ENCODE peak calls at places on chromosomes 1 and 21, in five cellular contexts. One of them, this sample, is unnamed.

GRCh38 chr1:65830306-65830705 is 37.6 kb downstream of the PDE4B start:
- DNase-seq in NB4: no peak
- DNase-seq in cardiac muscle cell: no peak
- DNase-seq in K562: no peak
- DNase-seq in PC-3: no peak
- DNase-seq in this sample: no peak

GRCh38 chr1:36207339-36207738 is 16.9 kb upstream of the THRAP3 start:
- DNase-seq in NB4: no peak
- DNase-seq in cardiac muscle cell: no peak
- DNase-seq in K562: no peak
- DNase-seq in PC-3: peak
- DNase-seq in this sample: peak

GRCh38 chr1:38117444-38117887 is 70.9 kb upstream of the POU3F1 start:
- DNase-seq in NB4: no peak
- DNase-seq in cardiac muscle cell: no peak
- DNase-seq in K562: no peak
- DNase-seq in PC-3: no peak
- DNase-seq in this sample: no peak

GRCh38 chr21:29185172-29185571 is 54.7 kb downstream of the MAP3K7CL start:
- DNase-seq in NB4: no peak
- DNase-seq in cardiac muscle cell: no peak
- DNase-seq in K562: no peak
- DNase-seq in PC-3: no peak
- DNase-seq in this sample: no peak

GRCh38 chr1:25216123-25216522 is 16.2 kb downstream of the SYF2 start:
- DNase-seq in NB4: peak
- DNase-seq in cardiac muscle cell: no peak
- DNase-seq in K562: no peak
- DNase-seq in PC-3: no peak
- DNase-seq in this sample: no peak

GRCh38 chr1:172733815-172734214 is 74.9 kb downstream of the FASLG start:
- DNase-seq in NB4: peak
- DNase-seq in cardiac muscle cell: no peak
- DNase-seq in K562: no peak
- DNase-seq in PC-3: no peak
- DNase-seq in this sample: no peak

GRCh38 chr1:241235236-241235897 is 121.6 kb downstream of the RGS7 start:
- DNase-seq in NB4: no peak
- DNase-seq in cardiac muscle cell: no peak
- DNase-seq in K562: no peak
- DNase-seq in PC-3: no peak
- DNase-seq in this sample: no peak

GRCh38 chr1:156368889-156369684 is at the start of gene RHBG:
- DNase-seq in NB4: peak
- DNase-seq in cardiac muscle cell: peak
- DNase-seq in K562: peak
- DNase-seq in PC-3: peak
- DNase-seq in this sample: no peak

GRCh38 chr1:108685524-108685923 is 6.6 kb upstream of the PRPF38B start:
- DNase-seq in NB4: no peak
- DNase-seq in cardiac muscle cell: no peak
- DNase-seq in K562: no peak
- DNase-seq in PC-3: no peak
- DNase-seq in this sample: no peak

GRCh38 chr1:155286544-155286943 is 9.3 kb downstream of the HCN3 start:
- DNase-seq in NB4: no peak
- DNase-seq in cardiac muscle cell: no peak
- DNase-seq in K562: no peak
- DNase-seq in PC-3: no peak
- DNase-seq in this sample: no peak

GRCh38 chr1:28308750-28309149 is 20.1 kb upstream of the MED18 start:
- DNase-seq in NB4: no peak
- DNase-seq in cardiac muscle cell: no peak
- DNase-seq in K562: no peak
- DNase-seq in PC-3: no peak
- DNase-seq in this sample: no peak

GRCh38 chr1:54774820-54775498 is 10.6 kb upstream of the PARS2 start:
- DNase-seq in NB4: peak
- DNase-seq in cardiac muscle cell: peak
- DNase-seq in K562: peak
- DNase-seq in PC-3: peak
- DNase-seq in this sample: no peak

GRCh38 chr1:228416217-228416971 is at the start of gene TRIM17:
- DNase-seq in NB4: peak
- DNase-seq in cardiac muscle cell: peak
- DNase-seq in K562: peak
- DNase-seq in PC-3: no peak
- DNase-seq in this sample: no peak

GRCh38 chr1:206784471-206784903 is 12.2 kb upstream of the IL10 start:
- DNase-seq in NB4: no peak
- DNase-seq in cardiac muscle cell: no peak
- DNase-seq in K562: no peak
- DNase-seq in PC-3: no peak
- DNase-seq in this sample: no peak

GRCh38 chr1:230387296-230387695 is 38.8 kb downstream of the PGBD5 start:
- DNase-seq in NB4: no peak
- DNase-seq in cardiac muscle cell: no peak
- DNase-seq in K562: no peak
- DNase-seq in PC-3: no peak
- DNase-seq in this sample: no peak

GRCh38 chr1:180926164-180926981 is 13.7 kb downstream of the KIAA1614 start:
- DNase-seq in NB4: no peak
- DNase-seq in cardiac muscle cell: peak
- DNase-seq in K562: no peak
- DNase-seq in PC-3: no peak
- DNase-seq in this sample: no peak

GRCh38 chr1:6027591-6027990 is 18.1 kb upstream of the KCNAB2 start:
- DNase-seq in NB4: no peak
- DNase-seq in cardiac muscle cell: no peak
- DNase-seq in K562: no peak
- DNase-seq in PC-3: no peak
- DNase-seq in this sample: no peak

GRCh38 chr1:206050655-206051235 is 2.2 kb upstream of the RHEX start:
- DNase-seq in NB4: peak
- DNase-seq in cardiac muscle cell: no peak
- DNase-seq in K562: no peak
- DNase-seq in PC-3: peak
- DNase-seq in this sample: no peak

GRCh38 chr1:173409613-173410012 is 67.5 kb upstream of the PRDX6 start:
- DNase-seq in NB4: peak
- DNase-seq in cardiac muscle cell: no peak
- DNase-seq in K562: no peak
- DNase-seq in PC-3: peak
- DNase-seq in this sample: no peak

GRCh38 chr1:79501153-79501552 is 494.6 kb upstream of the ADGRL4 start:
- DNase-seq in NB4: no peak
- DNase-seq in cardiac muscle cell: no peak
- DNase-seq in K562: no peak
- DNase-seq in PC-3: no peak
- DNase-seq in this sample: no peak

GRCh38 chr1:110039641-110040040 is 5.2 kb downstream of the STRIP1 start:
- DNase-seq in NB4: no peak
- DNase-seq in cardiac muscle cell: no peak
- DNase-seq in K562: no peak
- DNase-seq in PC-3: no peak
- DNase-seq in this sample: no peak

GRCh38 chr1:65332821-65333220 is 23.5 kb downstream of the DNAJC6 start:
- DNase-seq in NB4: no peak
- DNase-seq in cardiac muscle cell: no peak
- DNase-seq in K562: no peak
- DNase-seq in PC-3: no peak
- DNase-seq in this sample: no peak

GRCh38 chr21:15604424-15604823 is 125.4 kb upstream of the USP25 start:
- DNase-seq in NB4: no peak
- DNase-seq in cardiac muscle cell: peak
- DNase-seq in K562: no peak
- DNase-seq in PC-3: peak
- DNase-seq in this sample: no peak

GRCh38 chr21:37511848-37512247 is 145.3 kb downstream of the DYRK1A start:
- DNase-seq in NB4: no peak
- DNase-seq in cardiac muscle cell: no peak
- DNase-seq in K562: no peak
- DNase-seq in PC-3: no peak
- DNase-seq in this sample: no peak

DNA sequence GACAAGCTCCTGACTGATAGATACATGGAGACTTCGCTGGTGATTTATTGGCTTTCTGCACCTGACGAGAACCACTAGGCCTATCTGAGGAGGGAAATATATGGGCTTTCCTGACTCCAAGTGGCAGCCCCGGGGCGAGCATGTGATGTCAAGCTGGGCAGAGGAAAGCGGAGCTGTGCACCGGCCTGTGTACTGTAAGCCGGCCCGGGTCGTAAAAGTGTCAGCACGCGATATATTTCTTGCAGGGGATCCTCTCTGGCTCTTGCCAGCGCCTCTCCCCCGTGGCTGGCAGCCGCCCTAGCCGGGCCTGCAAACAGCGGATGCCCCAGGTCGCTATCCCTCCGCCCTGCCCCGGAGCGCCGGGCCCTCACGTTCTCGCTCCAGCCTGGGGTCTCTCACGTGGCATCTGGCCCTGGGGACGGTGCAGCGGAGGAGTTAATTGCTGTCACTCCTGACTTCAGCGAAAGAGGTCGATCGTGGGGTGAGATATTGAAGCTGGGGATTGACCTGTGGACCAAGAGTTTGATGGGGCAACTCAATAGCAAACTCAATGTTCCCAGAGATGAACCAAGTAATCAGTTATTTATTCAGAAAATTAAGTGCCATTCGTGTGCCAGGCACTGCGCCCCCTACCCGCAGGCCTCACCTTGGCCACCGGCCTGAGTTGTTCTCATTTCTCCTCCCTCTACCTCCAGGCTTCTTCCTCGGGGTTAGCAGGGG is 41.0 kb upstream of the HAO2 start:
- DNase-seq in NB4: peak
- DNase-seq in cardiac muscle cell: peak
- DNase-seq in K562: no peak
- DNase-seq in PC-3: no peak
- DNase-seq in this sample: peak
- TF ChIP-seq CTCF in NB4: peak
- TF ChIP-seq CTCF in cardiac muscle cell: peak
- TF ChIP-seq CTCF in K562: peak
- TF ChIP-seq CTCF in PC-3: peak
- TF ChIP-seq CTCF in this sample: no peak

GRCh38 chr1:112619518-112620458 is at the start of gene CAPZA1:
- DNase-seq in NB4: peak
- DNase-seq in cardiac muscle cell: peak
- DNase-seq in K562: peak
- DNase-seq in PC-3: peak
- DNase-seq in this sample: peak
- TF ChIP-seq CTCF in NB4: no peak
- TF ChIP-seq CTCF in cardiac muscle cell: no peak
- TF ChIP-seq CTCF in K562: no peak
- TF ChIP-seq CTCF in PC-3: no peak
- TF ChIP-seq CTCF in this sample: no peak

DNA sequence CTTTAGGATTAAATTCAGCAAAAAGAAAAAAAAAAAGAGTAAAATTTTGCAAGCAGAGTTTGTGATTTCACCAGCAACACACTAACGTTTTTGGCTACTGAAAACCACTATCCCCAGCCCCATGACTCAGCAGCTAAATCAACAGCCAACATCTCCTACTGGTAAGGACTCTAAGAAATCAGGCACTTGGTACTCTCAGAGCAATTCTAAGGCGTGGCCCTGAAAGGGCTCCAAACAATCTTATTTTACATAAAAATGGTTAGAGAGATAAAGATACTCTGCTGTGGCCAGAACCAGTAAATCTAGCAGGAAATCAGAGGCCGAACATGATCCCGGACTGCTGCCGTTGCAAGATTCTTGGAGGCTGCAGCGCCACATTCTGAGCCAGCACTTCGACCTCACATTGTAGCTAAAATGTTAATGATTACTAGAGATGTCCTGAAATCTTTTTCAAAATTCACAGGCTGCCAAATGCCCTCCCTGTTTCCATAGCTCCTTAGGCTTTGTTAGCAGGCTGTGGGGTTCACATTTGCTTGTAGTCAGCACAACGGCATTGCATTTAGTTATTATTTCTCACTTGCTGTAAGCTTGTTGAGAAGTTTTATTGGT is 1.7 kb upstream of the ENO1 start:
- DNase-seq in NB4: peak
- DNase-seq in cardiac muscle cell: no peak
- DNase-seq in K562: peak
- DNase-seq in PC-3: peak
- DNase-seq in this sample: peak
- TF ChIP-seq CTCF in NB4: no peak
- TF ChIP-seq CTCF in cardiac muscle cell: no peak
- TF ChIP-seq CTCF in K562: no peak
- TF ChIP-seq CTCF in PC-3: peak
- TF ChIP-seq CTCF in this sample: no peak

GRCh38 chr1:3733603-3734591 is 18.4 kb upstream of the CCDC27 start:
- DNase-seq in NB4: no peak
- DNase-seq in cardiac muscle cell: no peak
- DNase-seq in K562: no peak
- DNase-seq in PC-3: no peak
- DNase-seq in this sample: no peak

GRCh38 chr1:3731951-3732746 is 20.1 kb upstream of the CCDC27 start:
- DNase-seq in NB4: no peak
- DNase-seq in cardiac muscle cell: no peak
- DNase-seq in K562: no peak
- DNase-seq in PC-3: no peak
- DNase-seq in this sample: no peak

GRCh38 chr1:3731543-3731942 is 20.7 kb upstream of the CCDC27 start:
- DNase-seq in NB4: no peak
- DNase-seq in cardiac muscle cell: no peak
- DNase-seq in K562: no peak
- DNase-seq in PC-3: no peak
- DNase-seq in this sample: no peak

GRCh38 chr1:3734602-3735001 is 17.6 kb upstream of the CCDC27 start:
- DNase-seq in NB4: no peak
- DNase-seq in cardiac muscle cell: no peak
- DNase-seq in K562: no peak
- DNase-seq in PC-3: no peak
- DNase-seq in this sample: no peak

DNA sequence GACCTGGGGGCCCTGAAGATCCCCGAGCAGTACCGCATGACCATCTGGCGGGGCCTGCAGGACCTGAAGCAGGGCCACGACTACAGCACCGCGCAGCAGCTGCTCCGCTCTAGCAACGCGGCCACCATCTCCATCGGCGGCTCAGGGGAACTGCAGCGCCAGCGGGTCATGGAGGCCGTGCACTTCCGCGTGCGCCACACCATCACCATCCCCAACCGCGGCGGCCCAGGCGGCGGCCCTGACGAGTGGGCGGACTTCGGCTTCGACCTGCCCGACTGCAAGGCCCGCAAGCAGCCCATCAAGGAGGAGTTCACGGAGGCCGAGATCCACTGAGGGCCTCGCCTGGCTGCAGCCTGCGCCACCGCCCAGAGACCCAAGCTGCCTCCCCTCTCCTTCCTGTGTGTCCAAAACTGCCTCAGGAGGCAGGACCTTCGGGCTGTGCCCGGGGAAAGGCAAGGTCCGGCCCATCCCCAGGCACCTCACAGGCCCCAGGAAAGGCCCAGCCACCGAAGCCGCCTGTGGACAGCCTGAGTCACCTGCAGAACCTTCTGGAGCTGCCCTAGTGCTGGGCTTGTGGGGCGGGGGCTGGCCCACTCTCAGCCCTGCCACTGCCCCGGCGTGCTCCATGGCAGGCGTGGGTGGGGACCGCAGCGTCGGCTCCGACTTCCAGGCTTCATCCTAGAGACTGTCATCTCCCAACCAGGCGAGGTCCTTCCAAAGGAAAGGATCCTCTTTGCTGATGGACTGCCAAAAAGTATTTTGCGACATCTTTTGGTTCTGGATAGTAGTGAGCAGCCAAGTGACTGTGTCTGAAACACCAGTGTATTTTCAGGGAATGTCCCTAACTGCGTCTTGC is 19.3 kb upstream of the CCDC27 start:
- DNase-seq in NB4: no peak
- DNase-seq in cardiac muscle cell: no peak
- DNase-seq in K562: no peak
- DNase-seq in PC-3: no peak
- DNase-seq in this sample: no peak
- TF ChIP-seq CTCF in NB4: no peak
- TF ChIP-seq CTCF in cardiac muscle cell: no peak
- TF ChIP-seq CTCF in K562: no peak
- TF ChIP-seq CTCF in PC-3: no peak
- TF ChIP-seq CTCF in this sample: no peak